ENCODE peak calls at places on chromosomes 3 and 15, in four cellular contexts. Q, G, C and I are unnamed samples.

GRCh38 chr3:32456429-32457130 is 46.1 kb downstream of the CMTM6 start:
- DNase-seq in Q (no peak), G (no peak), C (no peak), I (no peak)

GRCh38 chr15:66838671-66839239 is 136.7 kb downstream of the SMAD6 start:
- DNase-seq in Q (no peak), G (no peak), C (no peak), I (no peak)

GRCh38 chr3:184337315-184337714 is at the start of gene FAM131A:
- DNase-seq in Q (no peak), G (peak), C (no peak), I (no peak)

GRCh38 chr15:25710184-25710583 is 152.9 kb downstream of the ATP10A start:
- DNase-seq in Q (no peak), G (peak), C (no peak), I (peak)

GRCh38 chr3:55893045-55893664 is 406.0 kb upstream of the WNT5A start:
- DNase-seq in Q (no peak), G (no peak), C (no peak), I (no peak)

GRCh38 chr3:167602041-167602440 is 51.7 kb downstream of the WDR49 start:
- DNase-seq in Q (no peak), G (no peak), C (no peak), I (no peak)

GRCh38 chr15:89593018-89593417 is 17.7 kb downstream of the TICRR start:
- DNase-seq in Q (no peak), G (no peak), C (no peak), I (no peak)

GRCh38 chr3:179750720-179751328 is 98.0 kb downstream of the USP13 start:
- DNase-seq in Q (no peak), G (no peak), C (no peak), I (no peak)

GRCh38 chr3:13414040-13414729 is 5.9 kb downstream of the NUP210 start:
- DNase-seq in Q (peak), G (peak), C (no peak), I (peak)

GRCh38 chr3:79018671-79019136 is 749.1 kb downstream of the ROBO1 start:
- DNase-seq in Q (no peak), G (peak), C (no peak), I (no peak)

GRCh38 chr15:97521894-97522293 is 438.6 kb upstream of the ARRDC4 start:
- DNase-seq in Q (no peak), G (peak), C (no peak), I (no peak)

GRCh38 chr3:134864644-134865043 is 69.6 kb downstream of the EPHB1 start:
- DNase-seq in Q (no peak), G (no peak), C (no peak), I (no peak)

GRCh38 chr3:149180057-149180573 is 41.5 kb downstream of the CP start:
- DNase-seq in Q (no peak), G (peak), C (no peak), I (no peak)

GRCh38 chr3:87478716-87479115 is 202.3 kb upstream of the POU1F1 start:
- DNase-seq in Q (no peak), G (no peak), C (no peak), I (no peak)

GRCh38 chr3:38721207-38721772 is 71.8 kb upstream of the SCN5A start:
- DNase-seq in Q (no peak), G (no peak), C (no peak), I (no peak)

GRCh38 chr15:69338535-69339213 is 40.0 kb downstream of the PAQR5 start:
- DNase-seq in Q (no peak), G (no peak), C (no peak), I (no peak)

GRCh38 chr3:13025090-13025489 is 48.1 kb downstream of the IQSEC1 start:
- DNase-seq in Q (no peak), G (peak), C (no peak), I (no peak)